ENCODE peak calls at places on chromosomes 3 and 15, in nine cellular contexts. T is IMR-90, R is fibroblast of lung, J is MM.1S, N is PC-3, C is NT2/D1, P is endodermal cell, I is mammary epithelial cell, M is astrocyte. E is an unnamed sample.

GRCh38 chr3:41575754-41576153 is 376.4 kb downstream of the CTNNB1 start:
- DNase-seq in T (no peak), R (no peak), J (no peak), N (no peak), C (no peak), P (no peak), I (no peak), M (no peak), E (no peak)

GRCh38 chr15:33048255-33048654 is 146.3 kb downstream of the FMN1 start:
- DNase-seq in T (no peak), R (no peak), J (no peak), N (peak), C (no peak), P (no peak), I (no peak), M (no peak), E (no peak)

GRCh38 chr3:123365450-123366143 is 83.3 kb downstream of the ADCY5 start:
- DNase-seq in T (peak), R (no peak), J (no peak), N (peak), C (peak), P (peak), I (peak), M (no peak), E (peak)

GRCh38 chr3:71229905-71230657 is 353.4 kb downstream of the FOXP1 start:
- DNase-seq in T (no peak), R (no peak), J (no peak), N (no peak), C (no peak), P (no peak), I (no peak), M (no peak), E (no peak)

GRCh38 chr3:146469206-146470017 is at the start of gene PLSCR2:
- DNase-seq in T (no peak), R (peak), J (peak), N (peak), C (peak), P (peak), I (no peak), M (no peak), E (peak)

GRCh38 chr3:71208273-71209095 is 375.0 kb downstream of the FOXP1 start:
- DNase-seq in T (peak), R (peak), J (no peak), N (peak), C (no peak), P (peak), I (no peak), M (no peak), E (no peak)

GRCh38 chr3:99955773-99956562 is 138.3 kb downstream of the CMSS1 start:
- DNase-seq in T (no peak), R (no peak), J (no peak), N (no peak), C (no peak), P (no peak), I (no peak), M (no peak), E (no peak)

GRCh38 chr15:50127255-50127777 is 8.3 kb upstream of the ATP8B4 start:
- DNase-seq in T (peak), R (peak), J (no peak), N (no peak), C (no peak), P (no peak), I (no peak), M (no peak), E (no peak)

GRCh38 chr15:63677778-63678177 is 80.6 kb downstream of the FBXL22 start:
- DNase-seq in T (no peak), R (no peak), J (no peak), N (peak), C (no peak), P (peak), I (no peak), M (no peak), E (no peak)

GRCh38 chr3:15973930-15974329 is 176.2 kb upstream of the ANKRD28 start:
- DNase-seq in T (no peak), R (no peak), J (no peak), N (no peak), C (no peak), P (no peak), I (no peak), M (no peak), E (no peak)

GRCh38 chr3:136862953-136863352 is 945 bp downstream of the NCK1 start:
- DNase-seq in T (no peak), R (no peak), J (no peak), N (no peak), C (no peak), P (no peak), I (no peak), M (no peak), E (no peak)

DNA sequence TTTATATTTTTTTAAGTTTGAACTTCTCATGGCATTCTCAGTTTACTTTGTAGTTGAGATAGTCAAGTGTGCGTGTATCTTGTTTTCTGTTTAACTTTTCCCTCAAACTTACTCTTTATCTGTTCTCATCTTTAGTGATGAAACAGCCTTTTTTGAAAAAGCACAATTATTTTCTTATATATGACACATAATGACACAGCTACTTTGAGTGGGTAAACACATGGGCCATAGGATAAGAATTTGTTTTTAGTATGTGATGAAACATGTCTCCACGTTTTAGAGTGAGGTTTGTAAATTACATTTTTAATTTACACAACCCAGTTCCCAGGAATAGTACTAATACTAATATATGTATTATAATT is 3.2 kb downstream of the DIPK2A start:
- DNase-seq in T (peak), R (peak), J (no peak), N (peak), C (no peak), P (no peak), I (peak), M (no peak), E (no peak)
- H3K9ac ChIP-seq in T (no peak), R (peak), J (peak), N (peak), C (no peak), P (peak), I (peak), M (peak), E (peak)

DNA sequence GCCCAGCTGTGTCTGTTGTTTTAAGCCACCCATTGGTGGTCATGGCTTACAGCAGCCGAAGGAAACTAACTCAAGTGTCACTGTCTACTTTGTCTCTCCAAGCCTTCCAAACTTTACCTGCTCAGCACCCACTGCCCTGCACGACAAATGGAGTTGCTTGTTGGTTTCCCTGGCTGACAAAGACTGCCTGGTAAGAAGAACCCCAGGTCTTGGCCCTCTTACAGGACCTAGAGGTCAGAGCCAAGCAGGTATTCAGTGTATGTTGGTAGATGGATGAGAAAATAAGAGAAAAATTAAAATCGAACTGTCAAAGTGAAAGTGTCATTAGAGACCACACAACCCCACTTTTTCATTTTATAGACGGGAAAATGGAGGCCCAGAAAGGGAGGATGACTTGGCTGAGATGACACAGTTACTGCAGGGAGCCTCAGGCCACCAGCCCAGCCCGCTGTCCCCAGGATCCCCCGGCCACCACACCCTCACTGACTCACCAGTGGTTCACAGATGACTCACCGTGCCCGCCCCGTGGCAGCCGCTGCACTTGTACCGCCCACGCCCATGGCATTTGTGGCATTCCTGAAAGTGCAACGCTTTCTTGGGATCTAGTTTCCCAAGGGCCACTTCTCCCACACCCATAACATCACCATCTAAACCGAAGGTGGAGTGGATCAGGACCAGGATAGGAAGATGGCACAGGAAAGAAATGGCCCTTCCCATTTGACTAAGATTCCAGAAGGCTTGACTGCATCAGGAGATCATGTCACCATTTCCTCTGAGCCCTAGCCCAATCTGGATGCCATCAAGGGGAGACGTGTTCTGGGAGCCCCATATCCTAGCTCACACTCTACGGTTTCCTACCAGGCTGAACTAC is 15.2 kb downstream of the SSUH2 start:
- DNase-seq in T (peak), R (peak), J (no peak), N (peak), C (no peak), P (no peak), I (peak), M (peak), E (no peak)
- H3K9ac ChIP-seq in T (no peak), R (no peak), J (no peak), N (peak), C (no peak), P (no peak), I (no peak), M (no peak), E (no peak)

DNA sequence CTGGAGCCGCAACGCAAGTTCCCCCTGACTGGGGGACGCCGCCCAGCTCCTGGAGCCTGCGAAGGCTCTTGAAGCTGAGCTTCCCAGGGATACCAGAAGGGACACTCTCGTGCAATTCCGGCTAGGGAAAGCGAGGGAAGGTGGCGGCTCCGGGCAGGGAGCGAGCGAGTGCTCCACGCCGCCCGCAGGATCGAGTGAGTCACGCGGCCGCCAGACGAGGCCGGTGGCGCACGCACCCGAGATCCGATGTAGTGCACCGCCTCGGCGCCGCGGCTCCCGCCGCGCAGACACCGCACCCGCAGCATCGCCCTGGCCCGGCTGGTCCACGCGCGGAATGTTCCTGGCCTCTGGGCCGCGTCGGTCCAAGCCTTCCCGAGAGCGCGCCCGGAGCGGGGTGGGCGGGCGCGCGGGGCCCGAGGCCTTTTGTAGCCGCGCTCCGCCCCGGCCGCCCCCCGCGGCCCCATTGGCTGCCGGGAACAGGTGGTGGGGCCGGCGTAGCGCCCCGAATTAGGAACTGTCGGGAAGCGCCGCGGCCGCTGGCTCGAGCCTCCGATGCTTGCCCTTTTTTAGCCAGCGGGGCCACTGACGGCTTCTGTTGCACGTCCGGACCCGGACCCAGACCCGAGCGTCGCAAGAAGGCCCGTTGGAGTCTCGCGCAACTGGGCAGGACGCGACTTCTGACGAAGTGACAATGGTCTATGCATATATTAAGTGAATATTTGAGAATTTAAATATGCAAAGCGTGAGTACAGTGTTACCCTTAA is at the start of gene GATM:
- DNase-seq in T (peak), R (peak), J (peak), N (peak), C (peak), P (peak), I (peak), M (peak), E (peak)
- H3K9ac ChIP-seq in T (no peak), R (no peak), J (peak), N (no peak), C (peak), P (peak), I (no peak), M (peak), E (peak)

GRCh38 chr3:193722566-193722965 is 129.6 kb downstream of the OPA1 start:
- DNase-seq in T (no peak), R (no peak), J (no peak), N (no peak), C (no peak), P (no peak), I (no peak), M (no peak), E (no peak)
- H3K9ac ChIP-seq in T (no peak), R (no peak), J (no peak), N (no peak), C (no peak), P (no peak), I (no peak), M (no peak), E (no peak)

DNA sequence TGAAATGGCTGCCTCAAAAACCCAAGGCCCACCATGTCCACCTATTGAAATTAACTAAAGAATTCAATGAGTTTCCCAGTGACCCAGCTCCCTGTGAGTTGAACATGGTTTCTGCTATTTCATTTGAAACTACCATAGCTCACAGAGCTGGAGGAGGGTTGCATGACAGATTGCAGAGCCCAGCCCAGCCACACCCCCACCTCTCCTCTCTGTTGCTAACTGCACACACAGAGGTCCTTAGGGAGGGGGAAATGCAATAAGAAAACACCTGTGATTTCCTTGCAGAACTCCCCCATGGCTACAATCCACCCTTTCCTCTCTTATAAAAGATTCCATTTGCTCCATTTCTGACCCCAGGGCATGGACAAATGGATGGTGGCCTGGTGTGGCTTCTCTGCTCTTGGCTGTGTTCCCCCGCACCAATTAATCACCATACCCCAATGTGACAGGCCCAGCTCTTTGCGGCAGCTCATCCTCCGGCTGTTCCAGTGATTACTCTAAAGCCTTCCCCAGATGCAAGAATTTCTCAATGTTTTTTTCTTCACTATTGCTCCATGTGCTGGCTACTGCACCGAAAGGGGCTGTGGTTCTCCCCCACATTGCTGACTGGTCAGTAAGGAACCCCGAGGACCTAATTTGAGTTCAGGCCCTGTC is 208.4 kb upstream of the KBTBD8 start:
- DNase-seq in T (no peak), R (peak), J (no peak), N (no peak), C (no peak), P (no peak), I (no peak), M (peak), E (no peak)
- H3K9ac ChIP-seq in T (no peak), R (no peak), J (no peak), N (no peak), C (no peak), P (no peak), I (no peak), M (no peak), E (no peak)

DNA sequence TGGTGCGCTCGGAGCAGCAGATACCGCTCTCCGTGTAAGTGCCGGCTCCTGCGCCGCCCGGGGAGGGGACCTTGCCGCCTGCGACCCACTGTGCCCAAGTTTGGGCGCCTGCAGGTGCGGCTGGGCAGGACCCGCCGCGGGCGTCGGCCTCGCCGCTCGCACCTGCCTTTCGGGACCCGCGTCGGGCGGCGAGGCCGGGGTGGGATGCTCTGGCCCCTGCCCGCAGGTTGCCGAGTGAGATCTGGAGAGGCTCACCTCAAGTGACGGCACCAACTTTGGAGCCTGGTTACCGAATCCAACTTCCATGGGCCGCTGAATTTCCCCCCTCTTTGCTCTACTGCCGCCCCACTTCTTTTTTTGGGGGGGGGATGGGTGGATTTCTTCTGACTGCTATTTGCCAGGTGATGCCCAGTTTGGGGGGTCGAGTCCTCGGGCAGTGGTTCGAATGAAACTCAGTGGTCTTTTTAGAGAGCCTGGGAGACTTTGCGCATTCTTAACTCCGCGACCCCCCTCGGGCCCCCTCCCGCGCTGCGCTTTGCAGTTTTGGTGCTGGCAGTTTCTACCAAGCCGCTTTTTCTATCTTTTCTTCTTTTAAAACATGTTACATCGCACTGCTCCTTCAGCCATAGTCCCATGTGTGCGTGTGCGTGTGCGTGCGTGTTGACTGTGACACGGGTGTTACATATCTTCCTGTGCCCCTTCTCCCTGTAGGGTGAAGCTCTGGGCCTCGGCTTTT is 618 bp downstream of the CACNA2D3 start:
- DNase-seq in T (no peak), R (no peak), J (no peak), N (no peak), C (no peak), P (peak), I (peak), M (no peak), E (no peak)
- H3K9ac ChIP-seq in T (no peak), R (no peak), J (no peak), N (no peak), C (peak), P (no peak), I (no peak), M (no peak), E (no peak)

GRCh38 chr15:58731756-58732535 is 17.6 kb downstream of the ADAM10 start:
- DNase-seq in T (peak), R (peak), J (no peak), N (peak), C (no peak), P (no peak), I (peak), M (peak), E (no peak)
- H3K9ac ChIP-seq in T (no peak), R (no peak), J (no peak), N (no peak), C (no peak), P (no peak), I (peak), M (peak), E (no peak)

DNA sequence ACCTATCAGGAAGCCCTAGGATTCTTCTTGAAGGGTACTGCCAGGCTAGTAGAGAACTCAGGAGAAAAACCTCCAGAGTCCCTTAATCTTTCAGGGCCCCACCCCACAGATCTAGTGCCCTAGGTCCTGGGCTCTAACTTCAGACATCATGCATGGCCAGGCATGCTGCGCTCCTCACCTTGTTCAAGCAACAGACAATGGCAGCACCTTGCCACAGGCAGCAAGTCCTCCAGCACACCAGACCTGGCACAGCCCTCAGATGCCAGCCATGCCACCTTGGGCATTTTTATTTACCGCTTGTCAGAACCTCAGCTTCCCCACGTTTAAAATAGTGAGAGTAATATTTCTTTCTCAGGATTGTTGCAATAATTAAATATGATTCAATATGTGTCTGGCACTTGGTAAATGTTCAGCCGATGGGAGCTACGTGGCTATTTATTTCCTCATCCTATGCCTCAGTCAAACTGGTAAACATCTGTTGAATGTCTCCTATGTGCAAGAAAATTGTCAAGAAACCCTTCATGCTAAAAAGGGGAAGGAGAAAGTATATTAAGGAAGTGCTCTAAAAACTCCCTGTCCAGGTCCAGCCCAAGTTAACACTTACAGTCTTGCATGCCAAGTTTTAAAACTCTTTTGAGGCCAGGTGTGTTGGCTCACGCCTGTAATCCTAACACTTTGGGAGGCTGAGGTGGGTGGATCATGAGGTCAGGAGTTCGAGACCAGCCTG is 14.5 kb upstream of the CCR1 start:
- DNase-seq in T (no peak), R (no peak), J (no peak), N (no peak), C (no peak), P (no peak), I (no peak), M (no peak), E (no peak)
- H3K9ac ChIP-seq in T (no peak), R (no peak), J (no peak), N (no peak), C (no peak), P (no peak), I (no peak), M (no peak), E (no peak)